ENCODE peak calls at places on chromosomes 7 and 10, in eight cellular contexts. X is A549, W is gastrocnemius medialis, F is epithelial cell of esophagus, G is choroid plexus epithelial cell, V is progenitor cell of endocrine pancreas, J is endothelial cell of umbilical vein, N is cardiac fibroblast. Y is an unnamed sample.

GRCh38 chr7:154853063-154853726 is 149.7 kb downstream of the PAXIP1 start:
- DNase-seq in V (no peak), F (no peak), G (no peak), W (no peak), J (no peak), N (no peak), X (no peak), Y (no peak)

GRCh38 chr7:100726998-100727761 is 6.2 kb upstream of the ZAN start:
- DNase-seq in G (peak), V (no peak), X (no peak), W (no peak), N (peak), J (no peak), F (peak), Y (no peak)

GRCh38 chr7:54837167-54837566 is 78.2 kb upstream of the SEC61G start:
- DNase-seq in X (no peak), W (peak), N (no peak), G (no peak), V (no peak), F (no peak), J (no peak), Y (no peak)

GRCh38 chr7:7970620-7971307 is 2.2 kb downstream of the GLCCI1 start:
- DNase-seq in G (peak), J (peak), W (no peak), V (no peak), F (no peak), N (no peak), X (no peak), Y (no peak)

GRCh38 chr7:50962962-50963374 is 180.3 kb upstream of the GRB10 start:
- DNase-seq in G (peak), N (peak), V (no peak), J (peak), F (peak), X (peak), W (no peak), Y (peak)

GRCh38 chr10:10915215-10915614 is 102.5 kb upstream of the CELF2 start:
- DNase-seq in W (no peak), N (no peak), G (no peak), V (no peak), F (no peak), J (no peak), X (no peak), Y (no peak)

GRCh38 chr7:47379629-47380324 is 202.1 kb downstream of the TNS3 start:
- DNase-seq in G (peak), X (peak), W (peak), V (peak), J (no peak), N (peak), F (peak), Y (peak)

GRCh38 chr10:106919798-106920382 is 244.6 kb downstream of the SORCS1 start:
- DNase-seq in J (no peak), V (no peak), N (no peak), W (no peak), F (no peak), X (no peak), G (no peak), Y (no peak)

GRCh38 chr10:128069351-128070051 is 56.7 kb downstream of the MKI67 start:
- DNase-seq in N (peak), V (peak), G (peak), F (peak), J (peak), X (peak), W (peak), Y (peak)

GRCh38 chr7:34417781-34418180 is 240.2 kb upstream of the NPSR1 start:
- DNase-seq in X (no peak), J (peak), F (no peak), G (no peak), V (no peak), N (no peak), W (no peak), Y (no peak)

GRCh38 chr7:8217200-8218068 is 44.5 kb downstream of the ICA1 start:
- DNase-seq in G (peak), X (peak), W (no peak), N (peak), F (peak), J (peak), V (no peak), Y (peak)

GRCh38 chr7:10981317-10981716 is 7.6 kb downstream of the PHF14 start:
- DNase-seq in X (no peak), W (no peak), J (no peak), G (no peak), F (no peak), N (no peak), V (no peak), Y (no peak)

GRCh38 chr7:137903382-137904169 is 56.8 kb upstream of the DGKI start:
- DNase-seq in V (peak), X (peak), J (peak), W (peak), G (peak), F (peak), N (peak), Y (peak)

GRCh38 chr7:100437150-100438100 is 1.1 kb upstream of the PPP1R35 start:
- DNase-seq in W (no peak), X (no peak), N (no peak), F (no peak), G (no peak), J (no peak), V (no peak), Y (no peak)

GRCh38 chr10:114647545-114648138 is 10.4 kb downstream of the ABLIM1 start:
- DNase-seq in F (no peak), G (no peak), J (peak), N (no peak), V (no peak), X (no peak), W (no peak), Y (no peak)

GRCh38 chr10:114749545-114749944 is 72.0 kb upstream of the FHIP2A start:
- DNase-seq in V (no peak), J (no peak), F (no peak), W (no peak), G (no peak), X (no peak), N (no peak), Y (no peak)

GRCh38 chr10:63210611-63211196 is 77.6 kb downstream of the NRBF2 start:
- DNase-seq in V (no peak), F (no peak), X (no peak), J (peak), G (peak), N (peak), W (no peak), Y (no peak)

GRCh38 chr7:22668971-22669401 is 58.0 kb upstream of the IL6 start:
- DNase-seq in N (no peak), F (no peak), V (no peak), G (no peak), J (no peak), W (no peak), X (no peak), Y (no peak)

GRCh38 chr10:48446785-48447184 is 140.3 kb downstream of the MAPK8 start:
- DNase-seq in F (no peak), X (no peak), W (peak), J (no peak), V (no peak), G (no peak), N (no peak), Y (no peak)

GRCh38 chr7:66859794-66860645 is 61.0 kb upstream of the TMEM248 start:
- DNase-seq in V (no peak), J (no peak), W (peak), F (peak), N (no peak), G (peak), X (no peak), Y (no peak)

GRCh38 chr7:55575098-55575497 is 2.8 kb upstream of the VOPP1 start:
- DNase-seq in F (no peak), N (no peak), G (no peak), J (peak), X (no peak), V (no peak), W (no peak), Y (no peak)

GRCh38 chr10:124742418-124743187 is 1.6 kb downstream of the FAM53B start:
- DNase-seq in V (no peak), G (peak), W (peak), N (peak), X (peak), F (no peak), J (peak), Y (peak)

GRCh38 chr10:51063659-51064535 is 10.4 kb upstream of the PRKG1 start:
- DNase-seq in G (peak), F (peak), N (peak), J (peak), W (no peak), V (no peak), X (peak), Y (peak)

GRCh38 chr7:151686826-151687225 is 167.1 kb upstream of the RHEB start:
- DNase-seq in V (no peak), F (no peak), G (no peak), X (no peak), N (peak), J (no peak), W (no peak), Y (no peak)

GRCh38 chr7:157690058-157690832 is 353.4 kb downstream of the DNAJB6 start:
- DNase-seq in F (no peak), G (peak), W (no peak), N (no peak), J (no peak), X (no peak), V (no peak), Y (no peak)

GRCh38 chr7:158355456-158356065 is 232.1 kb downstream of the PTPRN2 start:
- DNase-seq in G (peak), V (no peak), N (no peak), X (peak), J (no peak), F (peak), W (no peak), Y (no peak)

GRCh38 chr7:16940777-16941176 is 59.0 kb upstream of the AGR3 start:
- DNase-seq in V (no peak), W (no peak), F (no peak), X (no peak), G (no peak), J (peak), N (no peak), Y (no peak)

GRCh38 chr10:44415121-44415520 is 30.2 kb upstream of the CXCL12 start:
- DNase-seq in F (no peak), J (no peak), W (no peak), N (peak), V (no peak), G (peak), X (no peak), Y (no peak)

GRCh38 chr7:80443336-80443735 is 68.5 kb downstream of the GNAT3 start:
- DNase-seq in G (peak), J (no peak), V (no peak), N (peak), X (no peak), W (no peak), F (no peak), Y (no peak)

GRCh38 chr10:132666733-132667612 is 119.0 kb downstream of the NKX6-2 start:
- DNase-seq in G (peak), X (no peak), N (peak), F (no peak), W (no peak), V (no peak), J (no peak), Y (no peak)

GRCh38 chr10:104323721-104324686 is 14.3 kb downstream of the ITPRIP start:
- DNase-seq in N (no peak), W (peak), X (no peak), J (no peak), F (no peak), G (no peak), V (no peak), Y (no peak)

GRCh38 chr10:130017010-130017630 is 53.0 kb upstream of the EBF3 start:
- DNase-seq in W (no peak), N (no peak), X (no peak), G (no peak), F (no peak), V (no peak), J (no peak), Y (no peak)

GRCh38 chr10:86952106-86952505 is 5.3 kb downstream of the MMRN2 start:
- DNase-seq in J (no peak), F (no peak), W (no peak), X (no peak), V (no peak), N (no peak), G (no peak), Y (no peak)

GRCh38 chr7:11557627-11558026 is 274.4 kb downstream of the THSD7A start:
- DNase-seq in W (peak), N (peak), V (no peak), X (peak), J (peak), G (peak), F (peak), Y (peak)

GRCh38 chr7:113161050-113161449 is 42.7 kb upstream of the SMIM30 start:
- DNase-seq in V (no peak), W (no peak), X (no peak), F (no peak), J (no peak), G (no peak), N (no peak), Y (no peak)

GRCh38 chr7:113154128-113154527 is 35.8 kb upstream of the SMIM30 start:
- DNase-seq in F (no peak), W (no peak), X (no peak), J (no peak), N (no peak), G (no peak), V (no peak), Y (no peak)

DNA sequence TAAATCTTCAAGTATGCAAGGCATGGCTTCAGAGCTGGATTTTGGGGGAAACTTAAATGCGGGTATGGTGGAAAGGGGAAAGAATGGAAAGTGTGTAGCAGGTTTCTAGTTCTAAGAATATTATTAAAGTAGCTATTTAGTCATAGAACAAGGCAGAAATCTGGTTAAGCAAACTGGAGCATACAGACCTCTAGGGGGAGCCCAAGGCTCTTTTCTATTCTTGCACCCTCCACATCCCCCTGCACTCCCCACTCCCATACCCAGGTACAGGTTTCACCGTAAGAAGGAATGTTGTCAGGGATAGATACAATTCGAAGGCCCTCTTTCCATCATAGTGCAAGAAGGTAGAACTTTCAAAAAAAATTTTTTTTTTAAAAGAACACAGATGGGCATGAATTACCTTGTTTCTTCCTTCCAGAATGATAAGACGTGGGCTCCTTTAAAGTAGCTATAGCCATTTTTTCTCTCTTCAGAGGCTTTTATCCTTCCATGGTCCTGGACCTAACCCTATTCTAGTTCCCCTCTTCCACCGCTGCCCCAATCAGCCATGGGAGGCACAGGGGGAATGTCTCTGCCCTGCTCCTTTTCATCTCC is 41.5 kb upstream of the SMIM30 start:
- DNase-seq in W (no peak), J (peak), G (peak), V (no peak), X (peak), N (peak), F (peak), Y (peak)
- TF ChIP-seq CTCF in W (peak), J (peak), G (peak), V (peak), X (peak), N (peak), F (peak), Y (peak)

GRCh38 chr10:61316866-61317265 is 136.3 kb downstream of the TMEM26 start:
- DNase-seq in V (no peak), F (no peak), J (no peak), G (no peak), X (no peak), N (peak), W (no peak), Y (no peak)
- TF ChIP-seq CTCF in V (no peak), F (no peak), J (no peak), G (no peak), X (no peak), N (no peak), W (no peak), Y (no peak)

GRCh38 chr10:110260746-110261477 is 43.8 kb downstream of the SMNDC1 start:
- DNase-seq in F (no peak), G (peak), J (no peak), N (peak), W (no peak), X (no peak), V (no peak), Y (no peak)
- TF ChIP-seq CTCF in F (no peak), G (no peak), J (no peak), N (no peak), W (no peak), X (no peak), V (no peak), Y (no peak)

DNA sequence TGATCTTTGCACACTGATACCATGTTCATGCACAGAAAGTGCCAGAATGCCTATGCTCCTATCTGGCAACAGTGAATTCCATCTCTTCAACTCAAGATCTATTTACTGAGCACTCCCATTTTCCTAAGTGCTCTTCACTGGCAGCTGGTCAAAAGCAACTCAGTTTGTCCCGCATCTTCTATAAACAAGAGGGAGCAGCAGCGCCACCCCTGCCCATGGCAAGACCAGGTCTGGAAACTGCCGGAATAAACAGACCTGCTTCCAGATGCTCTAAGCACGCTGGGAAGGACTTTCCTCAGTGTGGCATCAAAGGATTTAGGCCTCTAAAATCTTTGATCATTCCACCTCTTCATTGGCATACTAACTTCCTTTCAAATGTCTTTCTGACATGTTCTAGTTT is 104.4 kb upstream of the MACROH2A2 start:
- DNase-seq in J (no peak), V (no peak), W (no peak), N (no peak), F (no peak), G (no peak), X (no peak), Y (no peak)
- TF ChIP-seq CTCF in J (no peak), V (no peak), W (no peak), N (no peak), F (peak), G (no peak), X (no peak), Y (no peak)

GRCh38 chr7:41694490-41694889 is 8.4 kb downstream of the INHBA start:
- DNase-seq in X (no peak), V (no peak), W (no peak), J (no peak), N (no peak), G (no peak), F (no peak), Y (no peak)

GRCh38 chr7:41691286-41691966 is 11.5 kb downstream of the INHBA start:
- DNase-seq in V (no peak), N (no peak), F (no peak), G (no peak), X (no peak), W (no peak), J (no peak), Y (no peak)

GRCh38 chr7:41696323-41696916 is 6.5 kb downstream of the INHBA start:
- DNase-seq in W (peak), V (peak), G (peak), X (peak), J (peak), F (peak), N (peak), Y (peak)

GRCh38 chr7:41695661-41696322 is 7.1 kb downstream of the INHBA start:
- DNase-seq in W (no peak), F (peak), X (peak), V (no peak), G (peak), J (no peak), N (peak), Y (no peak)

DNA sequence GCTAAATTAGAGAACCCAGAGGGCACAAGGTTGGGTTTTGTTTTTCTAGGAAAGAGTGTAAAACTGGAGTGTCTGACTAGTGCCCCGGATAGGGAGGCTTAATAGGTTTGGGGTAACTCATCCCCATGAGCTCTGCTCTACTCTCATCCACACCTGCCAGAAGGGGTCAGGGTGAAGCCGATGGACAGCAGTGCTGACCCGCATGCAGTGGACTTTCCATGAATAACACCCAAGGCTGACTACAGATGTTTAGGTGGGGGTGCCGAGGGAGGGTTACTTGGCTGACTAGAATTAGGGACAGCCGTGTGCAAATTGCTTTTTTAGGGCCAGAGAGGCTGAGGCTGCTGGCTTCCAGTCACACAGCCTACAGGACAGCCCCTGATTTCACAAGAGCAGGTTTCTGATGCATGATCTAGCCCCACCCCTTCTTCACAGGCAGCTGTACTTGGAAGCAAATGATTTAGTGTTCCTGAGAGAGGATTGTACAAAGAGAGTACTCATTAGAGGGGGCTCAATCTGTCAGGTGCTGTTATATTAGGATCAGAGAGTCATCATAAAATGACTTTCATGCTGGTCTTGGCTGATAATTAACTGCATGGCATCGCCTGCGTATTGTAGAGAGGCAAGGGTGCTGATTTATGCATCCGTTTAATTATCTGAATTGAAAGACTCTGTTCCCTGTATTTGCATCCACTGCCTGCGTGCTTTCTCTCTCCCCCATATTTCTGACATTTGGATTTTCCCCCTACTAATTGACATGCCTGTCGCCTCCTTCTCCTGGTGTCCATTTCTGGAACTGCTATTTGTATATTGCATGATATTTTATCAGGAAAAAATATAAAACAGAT is 9.5 kb downstream of the INHBA start:
- DNase-seq in F (peak), G (peak), J (no peak), V (no peak), N (peak), W (no peak), X (no peak), Y (no peak)
- TF ChIP-seq CTCF in F (peak), G (peak), J (peak), V (peak), N (peak), W (no peak), X (no peak), Y (no peak)

GRCh38 chr10:43197834-43198681 is 59.8 kb downstream of the CSGALNACT2 start:
- DNase-seq in X (peak), V (no peak), G (peak), F (peak), N (no peak), J (no peak), W (peak), Y (no peak)
- TF ChIP-seq CTCF in X (no peak), V (peak), G (peak), F (peak), N (peak), J (peak), W (no peak), Y (no peak)

DNA sequence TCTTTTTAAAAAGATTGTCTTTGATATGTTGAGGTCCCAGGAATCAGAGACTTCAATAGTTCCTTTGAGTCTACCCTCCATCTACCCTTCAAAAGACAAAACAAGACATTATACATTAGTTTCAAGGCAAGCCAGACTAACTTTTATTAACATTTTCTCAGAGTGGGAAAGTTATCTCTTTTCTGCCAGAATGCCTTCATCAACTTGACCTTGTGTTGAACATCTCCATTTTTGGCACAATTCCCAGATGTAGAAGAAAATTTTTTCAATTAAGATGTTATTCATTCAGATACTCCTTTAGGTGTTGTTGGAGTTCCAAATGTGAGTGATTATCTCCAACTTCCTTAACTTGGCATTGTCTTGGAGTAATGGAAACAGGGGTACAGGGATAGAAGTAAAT is 59.1 kb downstream of the NRF1 start:
- DNase-seq in W (no peak), J (peak), V (no peak), X (no peak), F (no peak), G (peak), N (peak), Y (no peak)
- TF ChIP-seq CTCF in W (no peak), J (no peak), V (no peak), X (no peak), F (no peak), G (no peak), N (no peak), Y (no peak)

Y was measured in RWPE1.